ENCODE peak calls at places on chromosomes 3 and 15, in four cellular contexts. G is K562, Z is H1, S is HepG2. N is an unnamed sample.

GRCh38 chr3:188446014-188446413 is 292.1 kb downstream of the LPP start:
- DNase-seq in G (no peak), S (no peak), Z (no peak), N (no peak)

GRCh38 chr3:121630355-121630754 is 30.3 kb downstream of the HCLS1 start:
- DNase-seq in S (no peak), Z (no peak), G (no peak), N (no peak)

GRCh38 chr3:33218446-33219174 is at the start of gene SUSD5:
- DNase-seq in Z (peak; percentile 15), G (no peak), S (no peak), N (peak; percentile 56)

GRCh38 chr15:84857418-84858004 is 27.0 kb upstream of the SLC28A1 start:
- DNase-seq in G (no peak), Z (no peak), S (no peak), N (no peak)

GRCh38 chr3:165669967-165670366 is 167.3 kb downstream of the BCHE start:
- DNase-seq in Z (no peak), G (no peak), S (no peak), N (no peak)

GRCh38 chr15:77457619-77458265 is 37.1 kb downstream of the HMG20A start:
- DNase-seq in S (no peak), G (no peak), Z (no peak), N (peak; percentile 92)

GRCh38 chr15:40282144-40282869 is 557 bp downstream of the ANKRD63 start:
- DNase-seq in G (peak; percentile 71), S (peak; percentile 30), Z (no peak), N (peak; percentile 31)

GRCh38 chr15:98452238-98452637 is 196.1 kb upstream of the IGF1R start:
- DNase-seq in Z (no peak), G (no peak), S (no peak), N (no peak)

GRCh38 chr15:89936051-89936792 is 23.5 kb upstream of the ARPIN start:
- DNase-seq in S (no peak), G (no peak), Z (no peak), N (no peak)

GRCh38 chr3:105867690-105868449 is 942 bp downstream of the CBLB start:
- DNase-seq in G (no peak), S (no peak), Z (no peak), N (peak; percentile 59)

GRCh38 chr15:64730151-64730550 is 45.2 kb downstream of the RBPMS2 start:
- DNase-seq in G (no peak), Z (no peak), S (no peak), N (no peak)

GRCh38 chr3:111715911-111716523 is 120.9 kb upstream of the ZBED2 start:
- DNase-seq in Z (no peak), S (peak; percentile 47), G (peak; percentile 36), N (peak; percentile 65)

GRCh38 chr3:170419301-170420087 is 826 bp downstream of the CLDN11 start:
- DNase-seq in S (no peak), G (no peak), Z (no peak), N (peak; percentile 49)

GRCh38 chr15:75573001-75573400 is 6.1 kb downstream of the PTPN9 start:
- DNase-seq in S (no peak), G (no peak), Z (no peak), N (peak; percentile 19)

GRCh38 chr3:156594229-156594683 is 39.3 kb upstream of the SSR3 start:
- DNase-seq in Z (no peak), S (peak; percentile 59), G (no peak), N (no peak)

GRCh38 chr15:80836991-80837390 is 57.8 kb downstream of the CEMIP start:
- DNase-seq in S (no peak), G (no peak), Z (no peak), N (no peak)

GRCh38 chr3:134339331-134339730 is 34.9 kb downstream of the AMOTL2 start:
- DNase-seq in Z (no peak), G (no peak), S (no peak), N (no peak)

GRCh38 chr3:167568634-167569033 is 85.1 kb downstream of the WDR49 start:
- DNase-seq in G (no peak), S (no peak), Z (no peak), N (no peak)

GRCh38 chr3:82157952-82158351 is 396.5 kb upstream of the GBE1 start:
- DNase-seq in S (no peak), Z (no peak), G (no peak), N (peak; percentile 75)
- TF ChIP-seq JUN in S (no peak), Z (no peak), G (no peak), N (peak; percentile 92)

GRCh38 chr15:79632457-79632856 is 200.3 kb downstream of the MINAR1 start:
- DNase-seq in G (no peak), Z (no peak), S (no peak), N (no peak)
- H3K9ac ChIP-seq in G (no peak overlapping the region), Z (no peak overlapping the region), S (no peak overlapping the region), N (no peak overlapping the region)

GRCh38 chr15:88493811-88494210 is 26.3 kb downstream of the MRPS11 start:
- DNase-seq in G (no peak), S (no peak), Z (no peak), N (no peak)
- TF ChIP-seq JUN in G (no peak), S (no peak), Z (no peak), N (no peak)

DNA sequence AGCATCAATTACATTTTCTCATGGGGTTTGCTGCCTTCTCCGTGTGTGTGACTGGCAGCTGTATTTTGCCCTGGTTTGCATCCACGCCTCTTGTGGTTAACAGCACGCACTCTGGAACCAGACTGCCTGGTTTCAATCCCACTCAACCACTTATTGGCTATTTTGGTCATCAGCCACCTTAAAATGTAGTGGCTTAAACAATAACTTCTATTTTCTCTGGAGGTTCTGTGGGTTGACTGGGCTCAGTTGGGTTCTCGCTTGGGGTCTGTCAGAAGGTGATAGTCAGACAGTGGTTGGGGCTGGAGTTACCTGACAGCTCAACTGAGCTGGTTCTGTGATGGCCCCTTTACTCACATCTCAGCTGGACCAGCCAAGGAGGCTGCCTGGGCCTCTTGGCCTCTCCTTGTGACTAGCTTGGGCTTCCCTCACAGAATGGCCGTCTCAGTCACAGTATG is 36.8 kb downstream of the EHD4 start:
- DNase-seq in G (no peak), S (no peak), Z (no peak), N (no peak)
- H3K9ac ChIP-seq in G (no peak overlapping the region), S (no peak overlapping the region), Z (no peak overlapping the region), N (peak overlapping the region; percentile 83)